ENCODE peak calls at places on chromosomes 12 and 14, in four cellular contexts. A is right lobe of liver, D is HAP-1, C is thoracic aorta. N is an unnamed sample.

GRCh38 chr14:76920572-76921175 is 94.5 kb downstream of the LRRC74A start:
- DNase-seq in D (peak), C (no peak), A (no peak), N (no peak)

GRCh38 chr12:122974892-122975789 is at the start of gene OGFOD2:
- DNase-seq in C (peak), A (peak), D (peak), N (peak)

GRCh38 chr12:24133385-24133784 is 183.9 kb upstream of the SOX5 start:
- DNase-seq in A (no peak), D (no peak), C (no peak), N (no peak)

GRCh38 chr14:84108746-84109457 is 1421.0 kb upstream of the FLRT2 start:
- DNase-seq in D (no peak), C (no peak), A (no peak), N (no peak)

GRCh38 chr14:92925446-92925845 is 2.5 kb downstream of the CHGA start:
- DNase-seq in D (no peak), A (no peak), C (no peak), N (no peak)

GRCh38 chr14:91847693-91848092 is 19.6 kb downstream of the TC2N start:
- DNase-seq in D (no peak), C (no peak), A (no peak), N (no peak)

GRCh38 chr14:104211741-104212140 is 73.4 kb downstream of the KIF26A start:
- DNase-seq in A (no peak), C (no peak), D (no peak), N (no peak)

GRCh38 chr12:45762185-45763110 is 32.9 kb downstream of the ARID2 start:
- DNase-seq in C (no peak), D (no peak), A (no peak), N (peak)

GRCh38 chr14:49867831-49868719 is 15.5 kb upstream of the NEMF start:
- DNase-seq in C (peak), D (peak), A (peak), N (peak)

GRCh38 chr12:110901401-110901800 is 19.0 kb downstream of the MYL2 start:
- DNase-seq in D (no peak), A (no peak), C (no peak), N (no peak)

GRCh38 chr14:92492261-92492660 is 21.3 kb upstream of the RIN3 start:
- DNase-seq in C (no peak), D (no peak), A (peak), N (no peak)

GRCh38 chr14:64704145-64704742 is at the start of gene PLEKHG3:
- DNase-seq in C (no peak), D (peak), A (peak), N (no peak)

GRCh38 chr14:74955229-74955999 is at the start of gene PGF:
- DNase-seq in D (peak), C (no peak), A (peak), N (no peak)

GRCh38 chr14:51828017-51828797 is 32.2 kb upstream of the GNG2 start:
- DNase-seq in A (no peak), D (no peak), C (no peak), N (peak)

GRCh38 chr14:57533214-57533613 is 39.6 kb upstream of the CCDC198 start:
- DNase-seq in C (no peak), A (no peak), D (no peak), N (no peak)

GRCh38 chr12:110047297-110047940 is 903 bp downstream of the C12orf76 start:
- DNase-seq in A (no peak), D (no peak), C (no peak), N (no peak)

GRCh38 chr12:94326727-94327126 is 132.9 kb downstream of the CEP83 start:
- DNase-seq in D (no peak), A (no peak), C (no peak), N (no peak)

GRCh38 chr14:20679907-20680306 is 4.5 kb upstream of the RNASE4 start:
- DNase-seq in A (no peak), C (no peak), D (peak), N (no peak)

GRCh38 chr14:72423957-72424356 is 469.9 kb downstream of the DPF3 start:
- DNase-seq in A (no peak), C (no peak), D (no peak), N (no peak)

GRCh38 chr14:25150934-25151790 is 101.2 kb upstream of the STXBP6 start:
- DNase-seq in C (no peak), A (no peak), D (no peak), N (no peak)

GRCh38 chr12:60197589-60197988 is 601.8 kb downstream of the SLC16A7 start:
- DNase-seq in A (no peak), C (no peak), D (no peak), N (no peak)

GRCh38 chr12:7751394-7751793 is 4.2 kb upstream of the CLEC4C start:
- DNase-seq in D (no peak), C (no peak), A (no peak), N (no peak)

GRCh38 chr12:48003226-48004038 is 844 bp downstream of the COL2A1 start:
- DNase-seq in C (no peak), D (peak), A (no peak), N (no peak)

GRCh38 chr14:65070710-65071033 is 31.6 kb downstream of the MAX start:
- DNase-seq in A (no peak), D (no peak), C (no peak), N (no peak)

GRCh38 chr14:75301666-75302325 is 23.2 kb downstream of the FOS start:
- DNase-seq in C (no peak), D (no peak), A (no peak), N (no peak)

GRCh38 chr14:66802962-66803361 is 295.0 kb downstream of the GPHN start:
- DNase-seq in A (no peak), C (no peak), D (no peak), N (no peak)

GRCh38 chr14:99691111-99691885 is 7.2 kb downstream of the CYP46A1 start:
- DNase-seq in C (no peak), D (no peak), A (peak), N (no peak)

GRCh38 chr12:113961921-113962710 is 4.0 kb downstream of the RBM19 start:
- DNase-seq in A (no peak), C (no peak), D (no peak), N (no peak)

GRCh38 chr14:53767566-53767965 is 189.1 kb downstream of the BMP4 start:
- DNase-seq in C (no peak), D (no peak), A (no peak), N (no peak)

GRCh38 chr12:24724765-24725307 is 224.1 kb downstream of the BCAT1 start:
- DNase-seq in C (no peak), D (no peak), A (no peak), N (no peak)